ENCODE peak calls at places on chromosomes 6 and 20, in ten cellular contexts. B is lower lobe of right lung, X is body of pancreas, G is left ventricle myocardium inferior, Z is tibial artery, V is tibial nerve, T is PC-9, E is H9, N is keratinocyte, H is HL-60. A is an unnamed sample.

GRCh38 chr6:621916-622315 is 35.0 kb downstream of the HUS1B start:
- DNase-seq in B (no peak), X (no peak), G (no peak), Z (no peak), V (no peak), T (no peak), E (no peak), N (no peak), H (no peak), A (no peak)

GRCh38 chr6:135640048-135640447 is 142.5 kb upstream of the AHI1 start:
- DNase-seq in B (no peak), X (no peak), G (no peak), Z (no peak), V (no peak), T (no peak), E (no peak), N (no peak), H (no peak), A (no peak)

GRCh38 chr6:138520463-138520862 is 21.2 kb upstream of the NHSL1 start:
- DNase-seq in B (no peak), X (no peak), G (no peak), Z (no peak), V (no peak), T (no peak), E (no peak), N (no peak), H (no peak), A (peak; percentile 13)

GRCh38 chr20:57881466-57882405 is 171.9 kb upstream of the PMEPA1 start:
- DNase-seq in B (no peak), X (no peak), G (no peak), Z (peak; percentile 52), V (no peak), T (no peak), E (no peak), N (no peak), H (no peak), A (no peak)

GRCh38 chr6:127972815-127973214 is 72.0 kb upstream of the THEMIS start:
- DNase-seq in B (no peak), X (no peak), G (no peak), Z (no peak), V (no peak), T (no peak), E (no peak), N (no peak), H (no peak), A (no peak)

GRCh38 chr6:12958052-12958706 is 241.6 kb downstream of the PHACTR1 start:
- DNase-seq in B (no peak), X (peak; percentile 22), G (no peak), Z (no peak), V (no peak), T (no peak), E (no peak), N (no peak), H (no peak), A (no peak)

GRCh38 chr6:17966451-17966850 is 21.0 kb downstream of the KIF13A start:
- DNase-seq in B (no peak), X (no peak), G (no peak), Z (no peak), V (no peak), T (no peak), E (no peak), N (no peak), H (no peak), A (no peak)

GRCh38 chr6:53302678-53303360 is 45.9 kb downstream of the ELOVL5 start:
- DNase-seq in B (no peak), X (no peak), G (no peak), Z (no peak), V (no peak), T (peak; percentile 92), E (no peak), N (peak; percentile 73), H (no peak), A (peak; percentile 80)

GRCh38 chr20:10855031-10855430 is 181.2 kb upstream of the JAG1 start:
- DNase-seq in B (no peak), X (no peak), G (no peak), Z (no peak), V (no peak), T (no peak), E (no peak), N (no peak), H (no peak), A (no peak)

GRCh38 chr20:52192296-52193007 is 873 bp upstream of the ZFP64 start:
- DNase-seq in B (peak; percentile 57), X (peak; percentile 39), G (peak; percentile 45), Z (no peak), V (no peak), T (no peak), E (peak; percentile 76), N (no peak), H (peak; percentile 50), A (peak; percentile 50)

GRCh38 chr20:33897313-33897912 is 86.3 kb downstream of the CHMP4B start:
- DNase-seq in B (no peak), X (no peak), G (no peak), Z (no peak), V (no peak), T (no peak), E (no peak), N (no peak), H (no peak), A (no peak)

GRCh38 chr20:25543068-25543467 is 42.3 kb downstream of the NINL start:
- DNase-seq in B (no peak), X (no peak), G (no peak), Z (no peak), V (no peak), T (no peak), E (no peak), N (no peak), H (no peak), A (no peak)

GRCh38 chr6:152099816-152100618 is 292.5 kb downstream of the ESR1 start:
- DNase-seq in B (peak; percentile 76), X (no peak), G (peak; percentile 62), Z (peak; percentile 74), V (no peak), T (peak; percentile 69), E (no peak), N (no peak), H (no peak), A (peak; percentile 49)

GRCh38 chr20:17749979-17750721 is 50.4 kb downstream of the BANF2 start:
- DNase-seq in B (peak; percentile 68), X (peak; percentile 68), G (peak; percentile 73), Z (peak; percentile 67), V (peak; percentile 17), T (no peak), E (no peak), N (no peak), H (no peak), A (no peak)

GRCh38 chr6:42135722-42136121 is 6.7 kb downstream of the C6orf132 start:
- DNase-seq in B (no peak), X (no peak), G (no peak), Z (no peak), V (no peak), T (no peak), E (no peak), N (no peak), H (no peak), A (no peak)

GRCh38 chr6:42137192-42137753 is 5.1 kb downstream of the C6orf132 start:
- DNase-seq in B (no peak), X (peak; percentile 64), G (no peak), Z (no peak), V (no peak), T (no peak), E (peak; percentile 64), N (no peak), H (no peak), A (peak; percentile 57)

GRCh38 chr6:42135161-42135560 is 7.3 kb downstream of the C6orf132 start:
- DNase-seq in B (no peak), X (no peak), G (no peak), Z (no peak), V (no peak), T (no peak), E (no peak), N (no peak), H (no peak), A (no peak)

GRCh38 chr6:42138190-42138589 is 4.2 kb downstream of the C6orf132 start:
- DNase-seq in B (no peak), X (no peak), G (no peak), Z (no peak), V (no peak), T (no peak), E (no peak), N (no peak), H (no peak), A (no peak)

DNA sequence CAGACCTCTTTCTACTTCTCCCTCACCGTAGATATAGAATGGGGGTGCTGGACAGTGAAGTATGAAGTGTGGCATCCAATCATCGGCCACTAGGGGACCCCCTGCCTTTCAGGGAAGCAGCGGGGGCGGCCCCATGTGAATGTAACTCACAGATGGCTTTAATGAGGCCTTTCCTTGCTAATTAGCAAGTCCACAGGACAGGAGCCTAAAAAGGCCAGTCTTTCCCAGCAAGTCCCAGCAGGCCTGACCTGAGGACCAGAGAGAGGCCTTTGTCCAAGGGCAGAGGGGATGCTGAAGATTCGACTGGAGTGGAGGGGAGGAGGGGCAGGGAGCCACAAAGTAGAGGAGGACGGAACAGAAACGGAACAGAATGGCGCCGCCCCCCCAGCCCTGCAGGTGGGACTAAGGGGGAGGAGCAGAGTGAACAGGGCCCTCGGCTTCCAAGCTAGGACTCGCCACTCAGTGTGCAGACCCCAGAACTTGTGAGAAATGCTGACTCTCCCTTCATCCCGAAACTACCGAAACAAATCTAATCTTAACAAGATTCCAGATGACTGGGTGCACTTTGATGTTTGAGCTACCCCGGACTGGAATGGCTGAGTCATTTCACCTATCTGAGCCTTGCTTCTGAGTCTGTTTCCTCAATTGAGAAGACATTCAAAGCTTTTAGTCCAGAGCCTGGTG is 5.8 kb downstream of the C6orf132 start:
- DNase-seq in B (no peak), X (no peak), G (no peak), Z (no peak), V (no peak), T (peak; percentile 94), E (peak; percentile 89), N (no peak), H (peak; percentile 8), A (peak; percentile 88)
- H3K27ac ChIP-seq in B (peak overlapping the region; percentile 46), X (no peak overlapping the region), G (no peak overlapping the region), Z (no peak overlapping the region), V (no peak overlapping the region), T (peak overlapping the region; percentile 98), E (peak overlapping the region; percentile 91), N (peak overlapping the region; percentile 53), H (no peak overlapping the region), A (peak overlapping the region; percentile 87)

GRCh38 chr20:63582382-63583063 is 8.5 kb upstream of the HELZ2 start:
- DNase-seq in B (no peak), X (no peak), G (no peak), Z (no peak), V (no peak), T (no peak), E (no peak), N (no peak), H (no peak), A (no peak)
- TF ChIP-seq CTCF in B (no peak), X (no peak), G (no peak), Z (no peak), V (no peak), T (no peak), E (no peak), N (no peak), H (no peak), A (no peak)

GRCh38 chr6:41577356-41577864 is 31.2 kb downstream of the FOXP4 start:
- DNase-seq in B (no peak), X (no peak), G (no peak), Z (no peak), V (no peak), T (no peak), E (no peak), N (no peak), H (no peak), A (no peak)
- H3K27ac ChIP-seq in B (no peak overlapping the region), X (peak overlapping the region; percentile 41), G (peak overlapping the region; percentile 50), Z (peak overlapping the region; percentile 36), V (no peak overlapping the region), T (peak overlapping the region; percentile 56), E (peak overlapping the region; percentile 34), N (no peak overlapping the region), H (no peak overlapping the region), A (peak overlapping the region; percentile 79)

GRCh38 chr20:46758929-46759669 is 49.6 kb downstream of the SLC2A10 start:
- DNase-seq in B (no peak), X (no peak), G (no peak), Z (no peak), V (no peak), T (no peak), E (no peak), N (no peak), H (no peak), A (no peak)
- TF ChIP-seq CTCF in B (no peak), X (no peak), G (no peak), Z (no peak), V (no peak), T (no peak), E (no peak), N (no peak), H (no peak), A (no peak)